ENCODE peak calls at places on chromosomes 4 and X, in six cellular contexts. K is psoas muscle, A is fibroblast of lung, R is upper lobe of right lung, B is heart right ventricle, P is hepatocyte. O is an unnamed sample.
A peak's percentile ranks its signal among the peaks of the same experiment; 100 is the strongest.

GRCh38 chr4:89871211-89871610 is 23.4 kb upstream of the MMRN1 start:
- DNase-seq in B (no peak), R (no peak), K (no peak), A (no peak), P (no peak), O (no peak)

GRCh38 chr4:52659722-52660261 is 691 bp upstream of the USP46 start:
- DNase-seq in R (peak; percentile 84), B (peak; percentile 74), A (peak; percentile 32), P (peak; percentile 74), K (peak; percentile 77), O (peak; percentile 35)

GRCh38 chrX:151713859-151714258 is 2.0 kb upstream of the FATE1 start:
- DNase-seq in R (no peak), P (peak; percentile 29), A (peak; percentile 0), K (no peak), B (peak; percentile 19), O (peak; percentile 47)

GRCh38 chr4:142917678-142918077 is 71.6 kb upstream of the INPP4B start:
- DNase-seq in K (no peak), R (no peak), B (no peak), A (no peak), P (no peak), O (peak; percentile 42)

GRCh38 chr4:42371306-42372063 is 25.8 kb upstream of the SHISA3 start:
- DNase-seq in P (peak; percentile 57), A (peak; percentile 85), R (no peak), K (no peak), B (peak; percentile 30), O (peak; percentile 77)

GRCh38 chrX:24100713-24101112 is 46.0 kb downstream of the EIF2S3 start:
- DNase-seq in A (no peak), B (no peak), R (no peak), P (no peak), K (no peak), O (no peak)

GRCh38 chrX:55715847-55716246 is 1.7 kb upstream of the RRAGB start:
- DNase-seq in R (no peak), K (no peak), B (no peak), P (no peak), A (no peak), O (no peak)

GRCh38 chr4:138199568-138200235 is 42.4 kb downstream of the SLC7A11 start:
- DNase-seq in K (no peak), R (no peak), P (peak; percentile 81), A (no peak), B (no peak), O (peak; percentile 92)

GRCh38 chr4:35253331-35253730 is 991.0 kb downstream of the ARAP2 start:
- DNase-seq in B (no peak), R (no peak), A (no peak), K (no peak), P (no peak), O (peak; percentile 14)

GRCh38 chr4:145513020-145513621 is 31.5 kb downstream of the SMAD1 start:
- DNase-seq in R (no peak), P (no peak), B (no peak), A (no peak), K (no peak), O (no peak)

GRCh38 chr4:139295317-139296299 is 5.7 kb upstream of the NAA15 start:
- DNase-seq in B (peak; percentile 97), K (peak; percentile 97), P (peak; percentile 97), R (peak; percentile 98), A (peak; percentile 93), O (peak; percentile 92)

GRCh38 chr4:89259435-89260028 is 48.1 kb downstream of the GPRIN3 start:
- DNase-seq in A (no peak), K (no peak), R (no peak), B (no peak), P (no peak), O (no peak)

GRCh38 chr4:68373513-68373912 is 23.6 kb upstream of the YTHDC1 start:
- DNase-seq in R (peak; percentile 83), B (peak; percentile 80), K (peak; percentile 78), P (peak; percentile 60), A (peak; percentile 80), O (no peak)

GRCh38 chrX:40303256-40304077 is 205.7 kb upstream of the BCOR start:
- DNase-seq in P (no peak), A (no peak), K (no peak), R (no peak), B (no peak), O (no peak)

GRCh38 chrX:40299502-40300118 is 201.9 kb upstream of the BCOR start:
- DNase-seq in R (no peak), P (no peak), K (no peak), B (no peak), A (no peak), O (no peak)

GRCh38 chrX:40307871-40308270 is 210.1 kb upstream of the BCOR start:
- DNase-seq in B (no peak), A (no peak), R (no peak), K (no peak), P (no peak), O (no peak)

GRCh38 chrX:40300286-40300890 is 202.6 kb upstream of the BCOR start:
- DNase-seq in B (no peak), K (no peak), P (no peak), R (no peak), A (no peak), O (no peak)

GRCh38 chrX:40304115-40304514 is 206.4 kb upstream of the BCOR start:
- DNase-seq in B (no peak), R (no peak), A (no peak), P (no peak), K (no peak), O (no peak)
- TF ChIP-seq CTCF in B (no peak), R (no peak), A (no peak), P (no peak), K (no peak), O (no peak)

GRCh38 chrX:19877431-19877830 is 10.0 kb downstream of the SH3KBP1 start:
- DNase-seq in A (no peak), K (no peak), B (no peak), P (no peak), R (no peak), O (no peak)

GRCh38 chrX:19876962-19877361 is 10.4 kb downstream of the SH3KBP1 start:
- DNase-seq in P (no peak), A (no peak), B (no peak), R (no peak), K (no peak), O (no peak)

GRCh38 chrX:19875051-19875432 is 12.4 kb downstream of the SH3KBP1 start:
- DNase-seq in A (no peak), B (no peak), P (no peak), R (no peak), K (no peak), O (peak; percentile 77)

GRCh38 chrX:19870710-19871490 is 16.5 kb downstream of the SH3KBP1 start:
- DNase-seq in R (no peak), A (no peak), K (no peak), P (no peak), B (no peak), O (no peak)

DNA sequence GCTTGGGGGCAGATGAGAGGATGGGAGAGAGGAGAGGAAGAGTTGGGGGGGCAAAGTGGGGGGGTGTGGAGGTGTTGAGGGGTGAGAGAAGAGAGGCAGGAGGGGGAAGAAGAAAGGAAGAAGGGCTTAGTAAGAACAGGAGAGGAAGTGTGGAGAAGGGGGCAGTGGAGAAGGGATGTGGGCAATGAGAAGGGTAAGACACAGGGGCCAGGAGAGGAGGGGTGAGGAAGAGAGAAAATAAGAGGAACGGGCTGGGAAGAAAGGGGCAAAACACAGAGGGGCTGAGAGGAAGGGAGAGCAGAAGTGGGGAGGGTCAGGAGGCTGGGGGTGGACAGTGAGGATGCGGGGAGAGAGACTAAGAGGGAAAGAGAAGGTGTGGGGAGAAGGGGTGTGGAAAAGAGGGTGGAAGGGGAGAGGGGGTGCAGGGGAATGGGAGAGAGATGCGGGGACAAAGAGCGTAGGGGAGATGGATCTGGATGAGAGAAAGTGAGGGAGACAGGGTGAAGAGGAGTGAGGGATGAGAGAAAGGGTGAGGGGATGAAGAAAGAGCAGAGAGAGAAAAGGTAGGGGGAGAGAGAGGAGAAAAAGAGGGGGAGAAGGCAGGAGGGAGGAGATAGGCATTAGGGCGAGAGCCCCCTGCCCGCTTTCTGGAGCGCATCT is 12.9 kb downstream of the SH3KBP1 start:
- DNase-seq in R (no peak), A (no peak), K (no peak), B (no peak), P (no peak), O (no peak)
- H3K4me1 ChIP-seq in R (peaks cover 14% of the 10 kb centered on the region), A (no peaks in the 10 kb centered on the region), K (no peaks in the 10 kb centered on the region), B (no peaks in the 10 kb centered on the region), P (no peaks in the 10 kb centered on the region), O (peaks cover 14% of the 10 kb centered on the region)

DNA sequence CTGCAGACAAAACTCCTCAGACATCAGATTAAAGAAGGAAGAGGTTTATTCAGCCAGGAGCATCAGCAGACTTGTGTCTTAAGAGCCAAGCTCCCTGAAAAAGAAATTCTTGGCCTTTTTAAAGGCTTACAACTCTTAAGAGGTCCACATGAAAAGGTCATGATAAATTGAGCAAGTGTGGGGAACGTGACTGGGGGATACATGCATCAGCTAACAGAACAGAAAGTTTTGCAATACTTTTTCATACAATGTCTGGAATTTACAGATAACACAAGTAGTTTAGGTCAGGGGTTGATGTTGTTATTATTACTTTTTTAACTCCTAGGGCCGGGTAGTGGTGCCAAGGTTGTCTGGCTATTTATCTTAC is 55.6 kb upstream of the RBMX start:
- DNase-seq in K (no peak), B (no peak), A (peak; percentile 30), R (no peak), P (no peak), O (no peak)
- TF ChIP-seq CTCF in K (no peak), B (no peak), A (no peak), R (no peak), P (no peak), O (no peak)

DNA sequence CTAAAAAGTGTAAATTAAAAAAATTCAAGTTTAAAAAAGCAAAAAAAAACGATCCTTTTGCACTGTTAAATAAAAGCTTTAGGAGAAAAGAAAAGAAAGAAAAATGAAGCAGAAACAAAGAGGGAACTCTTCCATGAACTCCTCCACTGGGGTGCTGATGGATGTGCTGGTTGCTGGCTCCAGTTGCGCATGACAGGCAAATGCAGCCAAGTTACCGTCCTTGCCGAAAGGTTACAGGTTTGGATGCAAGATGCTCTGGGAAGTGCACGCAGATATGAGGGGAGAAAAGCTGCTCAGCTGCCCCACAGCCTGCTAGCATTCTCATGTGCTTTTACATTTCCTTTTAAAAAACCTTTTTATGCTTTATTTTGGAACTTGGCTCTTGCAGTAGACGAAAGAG is 58.5 kb downstream of the HADH start:
- DNase-seq in B (peak; percentile 35), R (no peak), K (no peak), P (no peak), A (no peak), O (no peak)
- H3K4me1 ChIP-seq in B (peaks cover 3% of the 10 kb centered on the region), R (no peaks in the 10 kb centered on the region), K (peaks cover 7% of the 10 kb centered on the region), P (peaks cover 10% of the 10 kb centered on the region), A (no peaks in the 10 kb centered on the region), O (peaks cover 20% of the 10 kb centered on the region)

GRCh38 chr4:110970642-110971041 is 347.8 kb upstream of the PITX2 start:
- DNase-seq in B (no peak), A (peak; percentile 56), K (no peak), R (no peak), P (peak; percentile 70), O (peak; percentile 53)
- TF ChIP-seq CTCF in B (peak; percentile 29), A (peak; percentile 73), K (peak; percentile 49), R (peak; percentile 32), P (peak; percentile 49), O (peak; percentile 64)

O was measured in PC-3.